ENCODE peak calls at places on chromosome 21, in five cellular contexts. P, X, A, U and H are unnamed samples.

GRCh38 chr21:37367758-37368535 is 1.4 kb downstream of the DYRK1A start:
- DNase-seq in U (peak), A (no peak), X (no peak), P (peak), H (peak)

GRCh38 chr21:26918318-26919065 is 48.4 kb downstream of the ADAMTS5 start:
- DNase-seq in P (no peak), A (no peak), U (no peak), X (no peak), H (no peak)

GRCh38 chr21:42039470-42039901 is 29.3 kb upstream of the ZBTB21 start:
- DNase-seq in A (no peak), P (no peak), U (no peak), X (no peak), H (no peak)

GRCh38 chr21:26077523-26077922 is 93.0 kb downstream of the APP start:
- DNase-seq in X (no peak), A (no peak), U (no peak), P (no peak), H (no peak)

GRCh38 chr21:14452842-14453241 is 69.9 kb upstream of the HSPA13 start:
- DNase-seq in X (no peak), U (peak), A (no peak), P (no peak), H (no peak)

GRCh38 chr21:38311091-38311490 is 54.3 kb downstream of the KCNJ15 start:
- DNase-seq in A (no peak), P (no peak), U (no peak), X (no peak), H (no peak)

GRCh38 chr21:42346866-42347600 is 3.8 kb downstream of the TFF2 start:
- DNase-seq in A (no peak), X (no peak), P (no peak), U (no peak), H (no peak)

GRCh38 chr21:27277122-27277521 is 310.2 kb upstream of the ADAMTS5 start:
- DNase-seq in U (no peak), X (no peak), A (no peak), P (no peak), H (no peak)

DNA sequence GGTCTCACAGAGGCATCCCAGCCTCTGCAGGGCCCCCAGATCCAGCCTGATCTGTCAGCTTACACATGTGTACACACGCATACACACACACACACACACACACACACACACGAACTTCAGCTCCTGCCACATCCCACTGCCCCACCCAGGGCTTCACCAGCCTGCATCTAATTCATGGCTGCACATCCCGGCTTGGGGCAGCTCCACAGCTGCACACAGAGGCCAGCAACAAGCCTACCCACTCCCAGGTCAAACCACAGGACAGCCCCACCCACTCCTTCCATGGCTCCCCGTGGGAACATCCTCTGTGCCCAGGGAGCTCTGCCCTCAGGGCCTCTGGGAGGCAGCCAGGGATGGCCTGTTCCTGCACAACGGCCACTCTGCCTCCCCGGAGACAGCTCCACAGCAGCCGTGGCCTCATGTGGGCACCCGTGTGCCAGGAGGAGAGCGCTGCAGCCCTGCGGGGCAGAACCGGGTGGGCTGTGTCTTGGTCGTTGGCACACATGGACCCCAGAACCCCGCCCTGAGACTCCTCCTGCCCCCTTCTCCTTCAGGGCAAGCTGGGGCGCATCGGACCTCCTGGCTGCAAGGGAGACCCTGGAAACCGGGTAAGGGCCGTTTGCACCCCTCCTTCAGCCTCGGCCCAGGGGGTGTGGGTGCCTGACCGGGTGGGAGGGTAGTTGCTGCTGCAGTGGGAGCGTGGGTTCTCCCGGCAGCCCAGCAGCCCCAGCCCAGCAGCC is 19.1 kb downstream of the COL6A2 start:
- DNase-seq in X (no peak), A (no peak), U (no peak), P (peak), H (no peak)
- TF ChIP-seq JUND in X (no peak), A (no peak), U (no peak), P (no peak), H (no peak)

DNA sequence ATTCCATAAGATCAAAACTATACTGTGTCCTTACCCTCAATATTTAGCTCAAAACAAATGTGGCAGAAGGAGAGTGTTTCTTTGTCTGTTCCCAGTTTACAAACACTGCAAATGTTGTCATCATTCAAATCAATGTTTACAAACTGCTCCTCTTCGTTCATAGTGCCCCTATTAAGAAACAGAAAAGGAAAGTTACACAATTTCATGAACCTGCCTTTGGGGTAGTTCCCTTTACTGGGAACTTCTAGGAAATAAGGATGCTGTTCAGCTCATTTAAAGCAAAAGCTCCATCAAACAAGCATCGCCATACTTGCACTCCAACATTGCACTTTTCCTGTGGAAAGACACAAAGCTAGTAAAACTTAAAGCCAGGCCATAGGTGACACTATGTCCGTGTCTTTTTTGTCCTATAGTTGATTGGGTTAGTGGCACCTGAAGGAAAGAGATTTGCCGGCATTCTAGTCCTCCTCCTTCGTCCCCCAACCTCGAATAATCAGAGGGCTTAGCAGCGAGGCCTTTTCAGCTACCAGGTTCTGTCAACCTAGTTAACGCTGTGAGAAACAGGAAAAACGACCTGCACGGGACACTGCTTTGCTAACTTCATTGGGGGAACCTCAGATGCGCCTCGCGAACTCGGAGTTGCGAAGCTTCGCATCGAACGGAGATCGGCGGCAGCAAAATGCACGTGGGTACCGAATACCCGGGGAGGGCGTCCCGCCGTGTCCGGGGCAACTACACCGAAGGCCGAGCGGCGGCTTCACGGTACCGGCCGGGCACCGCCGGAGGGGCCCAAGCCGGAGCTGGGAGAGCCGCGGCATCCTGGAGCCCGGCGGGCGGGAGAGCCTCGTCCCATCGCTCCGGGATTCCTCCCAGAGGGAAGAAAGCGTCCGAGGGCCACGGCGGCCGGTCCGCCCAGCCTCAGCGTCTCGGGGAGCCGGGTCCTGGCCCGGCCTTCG is 720 bp downstream of the C21orf91 start:
- DNase-seq in X (no peak), U (peak), P (peak), A (peak), H (peak)
- TF ChIP-seq JUND in X (no peak), U (no peak), P (no peak), A (no peak), H (no peak)

GRCh38 chr21:16285646-16286223 is 556.0 kb downstream of the USP25 start:
- DNase-seq in P (no peak), X (no peak), U (no peak), A (no peak), H (no peak)

GRCh38 chr21:16280731-16281130 is 550.9 kb downstream of the USP25 start:
- DNase-seq in P (no peak), U (no peak), X (no peak), A (no peak), H (no peak)

GRCh38 chr21:16279658-16280581 is 550.1 kb downstream of the USP25 start:
- DNase-seq in X (no peak), P (no peak), U (no peak), A (no peak), H (no peak)
- TF ChIP-seq JUND in X (no peak), P (no peak), U (no peak), A (no peak), H (no peak)

GRCh38 chr21:21690068-21690665 is 692.0 kb downstream of the NCAM2 start:
- DNase-seq in U (no peak), P (no peak), A (no peak), X (no peak), H (no peak)

GRCh38 chr21:21688877-21689276 is 690.7 kb downstream of the NCAM2 start:
- DNase-seq in U (peak), A (no peak), X (no peak), P (peak), H (no peak)
- TF ChIP-seq JUND in U (no peak), A (no peak), X (no peak), P (no peak), H (no peak)

GRCh38 chr21:44425895-44426662 is 29.2 kb upstream of the LRRC3 start:
- DNase-seq in X (no peak), A (no peak), U (no peak), P (no peak), H (no peak)
- TF ChIP-seq JUND in X (no peak), A (no peak), U (no peak), P (no peak), H (no peak)